ENCODE peak calls at places on chromosomes 2 and 18, in six cellular contexts. One of them, this sample, is unnamed.

GRCh38 chr2:81396417-81397019 is 1092.0 kb upstream of the LRRTM1 start:
- DNase-seq in neuronal stem cell: no peak
- DNase-seq in H9: peak
- DNase-seq in IMR-90: no peak
- DNase-seq in H1: no peak
- DNase-seq in mesendoderm: peak
- DNase-seq in this sample: no peak

GRCh38 chr2:158004131-158004530 is 97.5 kb upstream of the UPP2 start:
- DNase-seq in neuronal stem cell: no peak
- DNase-seq in H9: no peak
- DNase-seq in IMR-90: no peak
- DNase-seq in H1: no peak
- DNase-seq in mesendoderm: no peak
- DNase-seq in this sample: no peak

GRCh38 chr2:102331311-102331980 is 20.1 kb downstream of the IL1RL1 start:
- DNase-seq in neuronal stem cell: no peak
- DNase-seq in H9: no peak
- DNase-seq in IMR-90: no peak
- DNase-seq in H1: no peak
- DNase-seq in mesendoderm: no peak
- DNase-seq in this sample: no peak

GRCh38 chr2:8382485-8382884 is 299.4 kb upstream of the ID2 start:
- DNase-seq in neuronal stem cell: no peak
- DNase-seq in H9: no peak
- DNase-seq in IMR-90: no peak
- DNase-seq in H1: no peak
- DNase-seq in mesendoderm: peak
- DNase-seq in this sample: no peak

GRCh38 chr2:177393381-177393780 is 808 bp downstream of the AGPS start:
- DNase-seq in neuronal stem cell: no peak
- DNase-seq in H9: no peak
- DNase-seq in IMR-90: no peak
- DNase-seq in H1: no peak
- DNase-seq in mesendoderm: peak
- DNase-seq in this sample: peak

GRCh38 chr18:47987456-47987735 is 56.9 kb upstream of the SMAD2 start:
- DNase-seq in neuronal stem cell: no peak
- DNase-seq in H9: no peak
- DNase-seq in IMR-90: no peak
- DNase-seq in H1: no peak
- DNase-seq in mesendoderm: no peak
- DNase-seq in this sample: no peak

GRCh38 chr2:151947524-151948165 is 119.4 kb upstream of the ARL5A start:
- DNase-seq in neuronal stem cell: peak
- DNase-seq in H9: no peak
- DNase-seq in IMR-90: no peak
- DNase-seq in H1: no peak
- DNase-seq in mesendoderm: no peak
- DNase-seq in this sample: no peak

GRCh38 chr2:216539791-216540241 is 41.2 kb downstream of the RPL37A start:
- DNase-seq in neuronal stem cell: no peak
- DNase-seq in H9: no peak
- DNase-seq in IMR-90: peak
- DNase-seq in H1: no peak
- DNase-seq in mesendoderm: no peak
- DNase-seq in this sample: no peak

GRCh38 chr18:54220406-54220805 is 4.1 kb downstream of the MBD2 start:
- DNase-seq in neuronal stem cell: no peak
- DNase-seq in H9: no peak
- DNase-seq in IMR-90: no peak
- DNase-seq in H1: no peak
- DNase-seq in mesendoderm: no peak
- DNase-seq in this sample: no peak

GRCh38 chr2:29485631-29486030 is 370.4 kb downstream of the CLIP4 start:
- DNase-seq in neuronal stem cell: no peak
- DNase-seq in H9: no peak
- DNase-seq in IMR-90: no peak
- DNase-seq in H1: no peak
- DNase-seq in mesendoderm: peak
- DNase-seq in this sample: no peak

GRCh38 chr18:14768241-14768640 is 20.3 kb downstream of the ANKRD30B start:
- DNase-seq in neuronal stem cell: no peak
- DNase-seq in H9: no peak
- DNase-seq in IMR-90: no peak
- DNase-seq in H1: no peak
- DNase-seq in mesendoderm: no peak
- DNase-seq in this sample: no peak

GRCh38 chr2:150135223-150135883 is 352.1 kb downstream of the RND3 start:
- DNase-seq in neuronal stem cell: no peak
- DNase-seq in H9: no peak
- DNase-seq in IMR-90: no peak
- DNase-seq in H1: no peak
- DNase-seq in mesendoderm: no peak
- DNase-seq in this sample: no peak

GRCh38 chr2:62578837-62579640 is 73.0 kb upstream of the TMEM17 start:
- DNase-seq in neuronal stem cell: no peak
- DNase-seq in H9: no peak
- DNase-seq in IMR-90: peak
- DNase-seq in H1: no peak
- DNase-seq in mesendoderm: no peak
- DNase-seq in this sample: peak

GRCh38 chr2:184646177-184646576 is 47.8 kb downstream of the ZNF804A start:
- DNase-seq in neuronal stem cell: no peak
- DNase-seq in H9: no peak
- DNase-seq in IMR-90: peak
- DNase-seq in H1: no peak
- DNase-seq in mesendoderm: no peak
- DNase-seq in this sample: peak

GRCh38 chr18:9055185-9055584 is 47.3 kb upstream of the NDUFV2 start:
- DNase-seq in neuronal stem cell: no peak
- DNase-seq in H9: no peak
- DNase-seq in IMR-90: peak
- DNase-seq in H1: no peak
- DNase-seq in mesendoderm: no peak
- DNase-seq in this sample: peak
- H3K4me2 ChIP-seq in neuronal stem cell: no peak
- H3K4me2 ChIP-seq in H9: no peak
- H3K4me2 ChIP-seq in IMR-90: peak
- H3K4me2 ChIP-seq in H1: no peak
- H3K4me2 ChIP-seq in mesendoderm: no peak
- H3K4me2 ChIP-seq in this sample: no peak

DNA sequence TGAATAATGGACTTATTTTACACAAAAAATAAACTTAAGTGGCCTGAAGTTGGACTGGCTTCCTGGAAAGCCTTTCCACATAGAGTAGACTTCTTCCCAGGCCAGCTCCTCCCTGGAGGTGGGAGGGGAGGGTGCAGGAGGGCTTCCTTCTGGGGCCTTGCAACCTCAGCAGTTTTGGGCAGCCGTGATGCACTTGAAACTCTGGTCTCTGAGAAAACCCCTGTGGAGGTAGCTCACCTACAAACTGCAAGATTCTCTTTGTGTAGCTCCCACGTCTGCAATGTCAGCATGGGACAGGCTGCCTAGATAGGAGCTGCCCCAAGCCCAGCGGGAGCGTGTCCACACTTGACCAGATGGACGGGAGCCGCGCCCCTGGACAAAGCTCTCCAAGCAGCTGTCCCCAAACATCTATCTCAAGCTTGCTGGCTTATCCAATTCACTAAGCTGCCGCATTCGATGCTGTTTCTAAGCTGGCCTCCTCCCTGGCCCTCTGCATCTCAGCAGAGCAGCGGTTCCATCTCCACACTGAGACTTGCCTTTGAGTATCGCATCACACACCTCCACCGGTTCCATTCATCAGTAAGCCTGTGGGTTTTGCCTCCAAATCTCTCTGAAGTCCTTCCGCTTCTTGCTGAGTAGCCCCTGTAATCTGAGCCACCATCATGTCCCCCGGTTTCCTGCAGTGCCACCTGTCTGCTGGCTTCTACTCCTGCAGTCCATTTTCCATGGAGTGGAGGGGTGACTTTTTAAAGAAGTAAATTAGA is 1.6 kb upstream of the LPIN1 start:
- DNase-seq in neuronal stem cell: peak
- DNase-seq in H9: peak
- DNase-seq in IMR-90: peak
- DNase-seq in H1: no peak
- DNase-seq in mesendoderm: peak
- DNase-seq in this sample: peak
- H2BK15ac ChIP-seq in neuronal stem cell: peak
- H2BK15ac ChIP-seq in H9: no peak
- H2BK15ac ChIP-seq in IMR-90: peak
- H2BK15ac ChIP-seq in H1: peak
- H2BK15ac ChIP-seq in mesendoderm: no peak
- H2BK15ac ChIP-seq in this sample: peak

DNA sequence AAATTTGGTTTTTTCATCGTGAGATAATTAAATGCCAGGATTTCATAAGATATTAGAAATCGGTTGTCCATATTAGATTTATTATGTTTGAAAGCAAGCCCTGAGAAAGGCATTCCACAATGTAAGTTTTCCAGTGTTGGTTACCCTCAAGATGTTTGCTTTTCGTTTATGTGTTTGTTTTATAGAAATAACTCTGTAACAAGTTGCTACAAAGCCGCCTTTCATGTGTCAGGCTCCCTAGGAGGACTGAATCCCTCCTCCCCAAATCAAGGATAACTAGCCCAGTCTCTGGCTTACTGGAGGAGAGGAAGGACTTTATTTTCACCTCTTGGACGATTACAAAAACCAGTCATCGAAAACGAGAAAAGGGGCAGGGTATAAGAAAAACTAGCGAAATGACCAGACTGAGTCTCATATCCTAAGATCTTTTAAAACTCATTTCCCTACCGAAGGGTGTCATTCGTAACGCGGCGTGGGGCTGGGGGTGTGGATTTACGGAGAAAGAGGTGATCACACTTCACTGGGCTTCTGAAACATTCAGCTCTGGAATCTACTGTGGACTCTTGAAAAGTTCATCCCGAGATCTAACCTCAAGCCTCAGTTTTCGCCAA is 1.0 kb upstream of the PEX13 start:
- DNase-seq in neuronal stem cell: no peak
- DNase-seq in H9: no peak
- DNase-seq in IMR-90: no peak
- DNase-seq in H1: no peak
- DNase-seq in mesendoderm: peak
- DNase-seq in this sample: no peak
- H2AK5ac ChIP-seq in neuronal stem cell: no peak
- H2AK5ac ChIP-seq in H9: no peak
- H2AK5ac ChIP-seq in IMR-90: peak
- H2AK5ac ChIP-seq in H1: no peak
- H2AK5ac ChIP-seq in mesendoderm: no peak
- H2AK5ac ChIP-seq in this sample: no peak

GRCh38 chr18:10101293-10101701 is 187.5 kb downstream of the VAPA start:
- DNase-seq in neuronal stem cell: no peak
- DNase-seq in H9: no peak
- DNase-seq in IMR-90: no peak
- DNase-seq in H1: no peak
- DNase-seq in mesendoderm: peak
- DNase-seq in this sample: peak
- H3K4me2 ChIP-seq in neuronal stem cell: peak
- H3K4me2 ChIP-seq in H9: peak
- H3K4me2 ChIP-seq in IMR-90: no peak
- H3K4me2 ChIP-seq in H1: peak
- H3K4me2 ChIP-seq in mesendoderm: peak
- H3K4me2 ChIP-seq in this sample: no peak

DNA sequence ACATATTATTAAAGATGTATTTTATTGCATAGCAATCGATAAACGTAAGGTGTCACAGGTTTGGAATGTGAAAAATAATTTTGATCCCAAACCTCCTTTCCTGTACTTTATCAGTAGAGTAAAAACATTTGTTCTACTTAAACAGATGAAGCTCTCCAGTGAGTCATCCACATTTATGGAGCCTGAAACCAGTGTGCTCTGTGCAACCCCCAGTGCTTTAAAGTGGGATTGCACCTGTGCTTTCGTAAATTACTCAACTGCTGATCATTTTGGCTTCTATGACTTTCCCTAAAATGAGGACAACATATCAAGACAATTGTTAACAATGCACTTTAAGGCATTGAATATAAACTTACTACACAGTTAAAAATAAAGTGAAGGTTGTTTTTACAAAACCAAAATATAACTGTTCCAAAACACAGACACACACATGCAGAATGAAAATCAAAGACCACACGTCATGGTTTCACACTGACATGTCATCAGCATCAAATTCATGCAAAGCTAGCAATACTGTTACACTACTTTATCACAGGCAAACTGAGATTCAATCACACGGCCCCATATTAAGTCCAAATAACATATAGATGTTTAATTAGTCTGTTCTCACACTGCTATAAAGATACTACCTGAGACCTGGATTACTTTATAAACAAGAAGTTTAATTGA is 9.7 kb downstream of the TMEM18 start:
- DNase-seq in neuronal stem cell: no peak
- DNase-seq in H9: peak
- DNase-seq in IMR-90: peak
- DNase-seq in H1: no peak
- DNase-seq in mesendoderm: peak
- DNase-seq in this sample: peak
- H2BK15ac ChIP-seq in neuronal stem cell: no peak
- H2BK15ac ChIP-seq in H9: no peak
- H2BK15ac ChIP-seq in IMR-90: no peak
- H2BK15ac ChIP-seq in H1: no peak
- H2BK15ac ChIP-seq in mesendoderm: no peak
- H2BK15ac ChIP-seq in this sample: no peak